ENCODE peak calls at places on chromosomes 2 and 18, in seven cellular contexts. One of them, this sample, is unnamed.

GRCh38 chr18:346607-347006 is 78.8 kb upstream of the THOC1 start:
- DNase-seq in AG08396: no peak
- DNase-seq in left kidney: no peak
- DNase-seq in cardiac muscle cell: no peak
- DNase-seq in activated CD4-positive, alpha-beta T cell treated with anti-CD3 and anti-CD28 coated beads, Interleukin-2, amount 10 ng/mL, durations not matched to agents 7 days and 5 days: no peak
- DNase-seq in T1000: no peak
- DNase-seq in B cell: no peak
- DNase-seq in this sample: no peak

GRCh38 chr2:86477349-86477748 is 36.2 kb downstream of the KDM3A start:
- DNase-seq in activated CD4-positive, alpha-beta T cell treated with anti-CD3 and anti-CD28 coated beads, Interleukin-2, amount 10 ng/mL, durations not matched to agents 7 days and 5 days: no peak
- DNase-seq in cardiac muscle cell: peak; percentile 59
- DNase-seq in AG08396: peak; percentile 16
- DNase-seq in left kidney: no peak
- DNase-seq in T1000: no peak
- DNase-seq in B cell: no peak
- DNase-seq in this sample: no peak

GRCh38 chr2:176514805-176515500 is 245.7 kb downstream of the MTX2 start:
- DNase-seq in T1000: no peak
- DNase-seq in activated CD4-positive, alpha-beta T cell treated with anti-CD3 and anti-CD28 coated beads, Interleukin-2, amount 10 ng/mL, durations not matched to agents 7 days and 5 days: no peak
- DNase-seq in AG08396: no peak
- DNase-seq in cardiac muscle cell: no peak
- DNase-seq in B cell: no peak
- DNase-seq in left kidney: no peak
- DNase-seq in this sample: no peak

GRCh38 chr2:88841224-88841929 is 149.9 kb downstream of the RPIA start:
- DNase-seq in left kidney: no peak
- DNase-seq in cardiac muscle cell: no peak
- DNase-seq in activated CD4-positive, alpha-beta T cell treated with anti-CD3 and anti-CD28 coated beads, Interleukin-2, amount 10 ng/mL, durations not matched to agents 7 days and 5 days: no peak
- DNase-seq in T1000: no peak
- DNase-seq in AG08396: no peak
- DNase-seq in B cell: no peak
- DNase-seq in this sample: no peak

GRCh38 chr18:79918089-79919011 is 33.1 kb downstream of the SLC66A2 start:
- DNase-seq in T1000: no peak
- DNase-seq in B cell: no peak
- DNase-seq in AG08396: no peak
- DNase-seq in cardiac muscle cell: no peak
- DNase-seq in left kidney: no peak
- DNase-seq in activated CD4-positive, alpha-beta T cell treated with anti-CD3 and anti-CD28 coated beads, Interleukin-2, amount 10 ng/mL, durations not matched to agents 7 days and 5 days: no peak
- DNase-seq in this sample: no peak

GRCh38 chr2:110116033-110116710 is 550 bp upstream of the MALL start:
- DNase-seq in activated CD4-positive, alpha-beta T cell treated with anti-CD3 and anti-CD28 coated beads, Interleukin-2, amount 10 ng/mL, durations not matched to agents 7 days and 5 days: no peak
- DNase-seq in left kidney: peak; percentile 47
- DNase-seq in T1000: no peak
- DNase-seq in AG08396: peak; percentile 72
- DNase-seq in cardiac muscle cell: peak; percentile 85
- DNase-seq in B cell: no peak
- DNase-seq in this sample: no peak

GRCh38 chr18:52716926-52717325 is 376.9 kb downstream of the DCC start:
- DNase-seq in cardiac muscle cell: peak; percentile 2
- DNase-seq in AG08396: no peak
- DNase-seq in T1000: no peak
- DNase-seq in left kidney: peak; percentile 93
- DNase-seq in B cell: no peak
- DNase-seq in activated CD4-positive, alpha-beta T cell treated with anti-CD3 and anti-CD28 coated beads, Interleukin-2, amount 10 ng/mL, durations not matched to agents 7 days and 5 days: no peak
- DNase-seq in this sample: no peak

GRCh38 chr2:86313341-86313740 is 24.1 kb downstream of the REEP1 start:
- DNase-seq in activated CD4-positive, alpha-beta T cell treated with anti-CD3 and anti-CD28 coated beads, Interleukin-2, amount 10 ng/mL, durations not matched to agents 7 days and 5 days: no peak
- DNase-seq in AG08396: no peak
- DNase-seq in cardiac muscle cell: no peak
- DNase-seq in B cell: no peak
- DNase-seq in T1000: no peak
- DNase-seq in left kidney: no peak
- DNase-seq in this sample: no peak

GRCh38 chr18:30556112-30556511 is 486.4 kb downstream of the DSC3 start:
- DNase-seq in AG08396: no peak
- DNase-seq in left kidney: no peak
- DNase-seq in B cell: no peak
- DNase-seq in T1000: no peak
- DNase-seq in activated CD4-positive, alpha-beta T cell treated with anti-CD3 and anti-CD28 coated beads, Interleukin-2, amount 10 ng/mL, durations not matched to agents 7 days and 5 days: no peak
- DNase-seq in cardiac muscle cell: no peak
- DNase-seq in this sample: no peak

GRCh38 chr2:199160677-199161465 is 296.9 kb downstream of the SATB2 start:
- DNase-seq in left kidney: no peak
- DNase-seq in T1000: peak; percentile 5
- DNase-seq in cardiac muscle cell: peak; percentile 55
- DNase-seq in AG08396: peak; percentile 50
- DNase-seq in activated CD4-positive, alpha-beta T cell treated with anti-CD3 and anti-CD28 coated beads, Interleukin-2, amount 10 ng/mL, durations not matched to agents 7 days and 5 days: no peak
- DNase-seq in B cell: no peak
- DNase-seq in this sample: no peak

GRCh38 chr2:161223139-161223732 is 63.0 kb downstream of the TANK start:
- DNase-seq in T1000: no peak
- DNase-seq in activated CD4-positive, alpha-beta T cell treated with anti-CD3 and anti-CD28 coated beads, Interleukin-2, amount 10 ng/mL, durations not matched to agents 7 days and 5 days: peak; percentile 46
- DNase-seq in left kidney: peak; percentile 54
- DNase-seq in cardiac muscle cell: peak; percentile 68
- DNase-seq in B cell: no peak
- DNase-seq in AG08396: no peak
- DNase-seq in this sample: no peak

GRCh38 chr18:79479114-79479760 is 83.5 kb downstream of the NFATC1 start:
- DNase-seq in left kidney: no peak
- DNase-seq in B cell: no peak
- DNase-seq in T1000: no peak
- DNase-seq in cardiac muscle cell: no peak
- DNase-seq in AG08396: no peak
- DNase-seq in activated CD4-positive, alpha-beta T cell treated with anti-CD3 and anti-CD28 coated beads, Interleukin-2, amount 10 ng/mL, durations not matched to agents 7 days and 5 days: no peak
- DNase-seq in this sample: no peak

GRCh38 chr2:225164406-225165048 is 122.3 kb upstream of the DOCK10 start:
- DNase-seq in cardiac muscle cell: peak; percentile 3
- DNase-seq in AG08396: no peak
- DNase-seq in left kidney: peak; percentile 10
- DNase-seq in T1000: no peak
- DNase-seq in B cell: no peak
- DNase-seq in activated CD4-positive, alpha-beta T cell treated with anti-CD3 and anti-CD28 coated beads, Interleukin-2, amount 10 ng/mL, durations not matched to agents 7 days and 5 days: no peak
- DNase-seq in this sample: no peak

GRCh38 chr18:66222174-66222573 is 381.7 kb downstream of the CDH19 start:
- DNase-seq in left kidney: no peak
- DNase-seq in T1000: peak; percentile 5
- DNase-seq in B cell: no peak
- DNase-seq in AG08396: no peak
- DNase-seq in activated CD4-positive, alpha-beta T cell treated with anti-CD3 and anti-CD28 coated beads, Interleukin-2, amount 10 ng/mL, durations not matched to agents 7 days and 5 days: no peak
- DNase-seq in cardiac muscle cell: no peak
- DNase-seq in this sample: no peak

GRCh38 chr2:5464657-5465056 is 227.5 kb upstream of the SOX11 start:
- DNase-seq in activated CD4-positive, alpha-beta T cell treated with anti-CD3 and anti-CD28 coated beads, Interleukin-2, amount 10 ng/mL, durations not matched to agents 7 days and 5 days: no peak
- DNase-seq in T1000: no peak
- DNase-seq in AG08396: no peak
- DNase-seq in cardiac muscle cell: no peak
- DNase-seq in left kidney: no peak
- DNase-seq in B cell: no peak
- DNase-seq in this sample: no peak

GRCh38 chr2:32958836-32959235 is 12.1 kb downstream of the LTBP1 start:
- DNase-seq in cardiac muscle cell: no peak
- DNase-seq in T1000: no peak
- DNase-seq in B cell: no peak
- DNase-seq in AG08396: no peak
- DNase-seq in left kidney: no peak
- DNase-seq in activated CD4-positive, alpha-beta T cell treated with anti-CD3 and anti-CD28 coated beads, Interleukin-2, amount 10 ng/mL, durations not matched to agents 7 days and 5 days: no peak
- DNase-seq in this sample: no peak

GRCh38 chr18:21548647-21549046 is 51.9 kb downstream of the ESCO1 start:
- DNase-seq in AG08396: no peak
- DNase-seq in activated CD4-positive, alpha-beta T cell treated with anti-CD3 and anti-CD28 coated beads, Interleukin-2, amount 10 ng/mL, durations not matched to agents 7 days and 5 days: no peak
- DNase-seq in T1000: no peak
- DNase-seq in B cell: no peak
- DNase-seq in cardiac muscle cell: no peak
- DNase-seq in left kidney: no peak
- DNase-seq in this sample: no peak

GRCh38 chr18:62979172-62979571 is 263.8 kb downstream of the PHLPP1 start:
- DNase-seq in cardiac muscle cell: peak; percentile 87
- DNase-seq in T1000: peak; percentile 43
- DNase-seq in activated CD4-positive, alpha-beta T cell treated with anti-CD3 and anti-CD28 coated beads, Interleukin-2, amount 10 ng/mL, durations not matched to agents 7 days and 5 days: no peak
- DNase-seq in left kidney: no peak
- DNase-seq in AG08396: peak; percentile 91
- DNase-seq in B cell: no peak
- DNase-seq in this sample: no peak

GRCh38 chr2:27494944-27495554 is at the start of gene FNDC4:
- DNase-seq in T1000: no peak
- DNase-seq in left kidney: peak; percentile 67
- DNase-seq in B cell: peak; percentile 65
- DNase-seq in AG08396: peak; percentile 76
- DNase-seq in cardiac muscle cell: peak; percentile 17
- DNase-seq in activated CD4-positive, alpha-beta T cell treated with anti-CD3 and anti-CD28 coated beads, Interleukin-2, amount 10 ng/mL, durations not matched to agents 7 days and 5 days: peak; percentile 10
- DNase-seq in this sample: no peak

GRCh38 chr2:70747284-70747683 is 20.7 kb downstream of the ADD2 start:
- DNase-seq in AG08396: no peak
- DNase-seq in left kidney: no peak
- DNase-seq in B cell: no peak
- DNase-seq in T1000: no peak
- DNase-seq in activated CD4-positive, alpha-beta T cell treated with anti-CD3 and anti-CD28 coated beads, Interleukin-2, amount 10 ng/mL, durations not matched to agents 7 days and 5 days: no peak
- DNase-seq in cardiac muscle cell: no peak
- DNase-seq in this sample: no peak

GRCh38 chr2:68715353-68716041 is 19.1 kb upstream of the ARHGAP25 start:
- DNase-seq in left kidney: peak; percentile 83
- DNase-seq in B cell: no peak
- DNase-seq in cardiac muscle cell: peak; percentile 64
- DNase-seq in T1000: no peak
- DNase-seq in activated CD4-positive, alpha-beta T cell treated with anti-CD3 and anti-CD28 coated beads, Interleukin-2, amount 10 ng/mL, durations not matched to agents 7 days and 5 days: no peak
- DNase-seq in AG08396: peak; percentile 46
- DNase-seq in this sample: no peak

This sample was measured in T-helper 22 cell.